ENCODE peak calls at places on chromosomes 13 and 19, in six cellular contexts. One of them, this sample, is unnamed.

GRCh38 chr13:64819081-64819480 is 2411.1 kb downstream of the PCDH9 start:
- DNase-seq in activated CD4-positive, alpha-beta T cell treated with anti-CD3 and anti-CD28 coated beads, Interleukin-2, amount 50 U/mL, for 48 hours: no peak
- DNase-seq in A549: no peak
- DNase-seq in brain pericyte: no peak
- DNase-seq in left ventricle myocardium inferior: no peak
- DNase-seq in NCI-H446: no peak
- DNase-seq in this sample: no peak

GRCh38 chr19:39679056-39679790 is 23.5 kb downstream of the LGALS16 start:
- DNase-seq in activated CD4-positive, alpha-beta T cell treated with anti-CD3 and anti-CD28 coated beads, Interleukin-2, amount 50 U/mL, for 48 hours: peak; percentile 73
- DNase-seq in A549: no peak
- DNase-seq in brain pericyte: no peak
- DNase-seq in left ventricle myocardium inferior: no peak
- DNase-seq in NCI-H446: no peak
- DNase-seq in this sample: no peak

GRCh38 chr19:40598121-40598917 is 2.9 kb upstream of the LTBP4 start:
- DNase-seq in activated CD4-positive, alpha-beta T cell treated with anti-CD3 and anti-CD28 coated beads, Interleukin-2, amount 50 U/mL, for 48 hours: peak; percentile 91
- DNase-seq in A549: peak; percentile 97
- DNase-seq in brain pericyte: peak; percentile 81
- DNase-seq in left ventricle myocardium inferior: peak; percentile 89
- DNase-seq in NCI-H446: peak; percentile 91
- DNase-seq in this sample: peak; percentile 79

GRCh38 chr13:59774511-59774911 is 389.2 kb downstream of the DIAPH3 start:
- DNase-seq in activated CD4-positive, alpha-beta T cell treated with anti-CD3 and anti-CD28 coated beads, Interleukin-2, amount 50 U/mL, for 48 hours: no peak
- DNase-seq in A549: peak; percentile 1
- DNase-seq in brain pericyte: no peak
- DNase-seq in left ventricle myocardium inferior: no peak
- DNase-seq in NCI-H446: no peak
- DNase-seq in this sample: no peak

GRCh38 chr19:55212447-55212846 is 3.1 kb upstream of the PTPRH start:
- DNase-seq in activated CD4-positive, alpha-beta T cell treated with anti-CD3 and anti-CD28 coated beads, Interleukin-2, amount 50 U/mL, for 48 hours: peak; percentile 68
- DNase-seq in A549: peak; percentile 81
- DNase-seq in brain pericyte: no peak
- DNase-seq in left ventricle myocardium inferior: no peak
- DNase-seq in NCI-H446: peak; percentile 31
- DNase-seq in this sample: peak; percentile 36

GRCh38 chr19:48780684-48781391 is 25.5 kb downstream of the FGF21 start:
- DNase-seq in activated CD4-positive, alpha-beta T cell treated with anti-CD3 and anti-CD28 coated beads, Interleukin-2, amount 50 U/mL, for 48 hours: no peak
- DNase-seq in A549: peak; percentile 62
- DNase-seq in brain pericyte: no peak
- DNase-seq in left ventricle myocardium inferior: no peak
- DNase-seq in NCI-H446: no peak
- DNase-seq in this sample: no peak

GRCh38 chr19:45646345-45646698 is 7.1 kb upstream of the EML2 start:
- DNase-seq in activated CD4-positive, alpha-beta T cell treated with anti-CD3 and anti-CD28 coated beads, Interleukin-2, amount 50 U/mL, for 48 hours: no peak
- DNase-seq in A549: no peak
- DNase-seq in brain pericyte: no peak
- DNase-seq in left ventricle myocardium inferior: no peak
- DNase-seq in NCI-H446: no peak
- DNase-seq in this sample: no peak

GRCh38 chr13:24834902-24835510 is 71.0 kb downstream of the RNF17 start:
- DNase-seq in activated CD4-positive, alpha-beta T cell treated with anti-CD3 and anti-CD28 coated beads, Interleukin-2, amount 50 U/mL, for 48 hours: no peak
- DNase-seq in A549: no peak
- DNase-seq in brain pericyte: no peak
- DNase-seq in left ventricle myocardium inferior: no peak
- DNase-seq in NCI-H446: no peak
- DNase-seq in this sample: no peak

GRCh38 chr13:32669030-32669646 is 82.9 kb downstream of the PDS5B start:
- DNase-seq in activated CD4-positive, alpha-beta T cell treated with anti-CD3 and anti-CD28 coated beads, Interleukin-2, amount 50 U/mL, for 48 hours: no peak
- DNase-seq in A549: peak; percentile 48
- DNase-seq in brain pericyte: no peak
- DNase-seq in left ventricle myocardium inferior: no peak
- DNase-seq in NCI-H446: peak; percentile 58
- DNase-seq in this sample: peak; percentile 26

GRCh38 chr13:45548281-45548680 is 67.3 kb downstream of the ERICH6B start:
- DNase-seq in activated CD4-positive, alpha-beta T cell treated with anti-CD3 and anti-CD28 coated beads, Interleukin-2, amount 50 U/mL, for 48 hours: no peak
- DNase-seq in A549: no peak
- DNase-seq in brain pericyte: no peak
- DNase-seq in left ventricle myocardium inferior: no peak
- DNase-seq in NCI-H446: no peak
- DNase-seq in this sample: no peak

GRCh38 chr13:46962286-46962941 is 65.6 kb upstream of the HTR2A start:
- DNase-seq in activated CD4-positive, alpha-beta T cell treated with anti-CD3 and anti-CD28 coated beads, Interleukin-2, amount 50 U/mL, for 48 hours: no peak
- DNase-seq in A549: no peak
- DNase-seq in brain pericyte: no peak
- DNase-seq in left ventricle myocardium inferior: no peak
- DNase-seq in NCI-H446: no peak
- DNase-seq in this sample: no peak

GRCh38 chr19:46602392-46603194 is 1.5 kb downstream of the CALM3 start:
- DNase-seq in activated CD4-positive, alpha-beta T cell treated with anti-CD3 and anti-CD28 coated beads, Interleukin-2, amount 50 U/mL, for 48 hours: peak; percentile 78
- DNase-seq in A549: no peak
- DNase-seq in brain pericyte: no peak
- DNase-seq in left ventricle myocardium inferior: no peak
- DNase-seq in NCI-H446: no peak
- DNase-seq in this sample: peak; percentile 11

GRCh38 chr19:35084078-35084762 is 31.4 kb upstream of the FXYD3 start:
- DNase-seq in activated CD4-positive, alpha-beta T cell treated with anti-CD3 and anti-CD28 coated beads, Interleukin-2, amount 50 U/mL, for 48 hours: no peak
- DNase-seq in A549: no peak
- DNase-seq in brain pericyte: no peak
- DNase-seq in left ventricle myocardium inferior: no peak
- DNase-seq in NCI-H446: no peak
- DNase-seq in this sample: no peak

GRCh38 chr13:46543307-46543706 is 9.7 kb upstream of the LRCH1 start:
- DNase-seq in activated CD4-positive, alpha-beta T cell treated with anti-CD3 and anti-CD28 coated beads, Interleukin-2, amount 50 U/mL, for 48 hours: no peak
- DNase-seq in A549: no peak
- DNase-seq in brain pericyte: no peak
- DNase-seq in left ventricle myocardium inferior: no peak
- DNase-seq in NCI-H446: peak; percentile 62
- DNase-seq in this sample: no peak

GRCh38 chr19:16435238-16435911 is 36.4 kb downstream of the EPS15L1 start:
- DNase-seq in activated CD4-positive, alpha-beta T cell treated with anti-CD3 and anti-CD28 coated beads, Interleukin-2, amount 50 U/mL, for 48 hours: no peak
- DNase-seq in A549: no peak
- DNase-seq in brain pericyte: peak; percentile 88
- DNase-seq in left ventricle myocardium inferior: peak; percentile 40
- DNase-seq in NCI-H446: peak; percentile 42
- DNase-seq in this sample: peak; percentile 77

GRCh38 chr13:110445722-110446569 is 115.6 kb downstream of the RAB20 start:
- DNase-seq in activated CD4-positive, alpha-beta T cell treated with anti-CD3 and anti-CD28 coated beads, Interleukin-2, amount 50 U/mL, for 48 hours: no peak
- DNase-seq in A549: no peak
- DNase-seq in brain pericyte: no peak
- DNase-seq in left ventricle myocardium inferior: no peak
- DNase-seq in NCI-H446: no peak
- DNase-seq in this sample: no peak

GRCh38 chr19:35266149-35266903 is 2.4 kb upstream of the USF2 start:
- DNase-seq in activated CD4-positive, alpha-beta T cell treated with anti-CD3 and anti-CD28 coated beads, Interleukin-2, amount 50 U/mL, for 48 hours: no peak
- DNase-seq in A549: no peak
- DNase-seq in brain pericyte: no peak
- DNase-seq in left ventricle myocardium inferior: no peak
- DNase-seq in NCI-H446: no peak
- DNase-seq in this sample: no peak

GRCh38 chr13:85693889-85694511 is 105.2 kb downstream of the SLITRK6 start:
- DNase-seq in activated CD4-positive, alpha-beta T cell treated with anti-CD3 and anti-CD28 coated beads, Interleukin-2, amount 50 U/mL, for 48 hours: no peak
- DNase-seq in A549: peak; percentile 64
- DNase-seq in brain pericyte: no peak
- DNase-seq in left ventricle myocardium inferior: no peak
- DNase-seq in NCI-H446: no peak
- DNase-seq in this sample: no peak

GRCh38 chr19:40750035-40750284 is 317 bp downstream of the ACTMAP start:
- DNase-seq in activated CD4-positive, alpha-beta T cell treated with anti-CD3 and anti-CD28 coated beads, Interleukin-2, amount 50 U/mL, for 48 hours: no peak
- DNase-seq in A549: no peak
- DNase-seq in brain pericyte: peak; percentile 36
- DNase-seq in left ventricle myocardium inferior: no peak
- DNase-seq in NCI-H446: no peak
- DNase-seq in this sample: no peak

GRCh38 chr13:46721054-46721453 is 75.9 kb downstream of the ESD start:
- DNase-seq in activated CD4-positive, alpha-beta T cell treated with anti-CD3 and anti-CD28 coated beads, Interleukin-2, amount 50 U/mL, for 48 hours: peak; percentile 45
- DNase-seq in A549: peak; percentile 31
- DNase-seq in brain pericyte: peak; percentile 7
- DNase-seq in left ventricle myocardium inferior: peak; percentile 19
- DNase-seq in NCI-H446: peak; percentile 54
- DNase-seq in this sample: peak; percentile 42

GRCh38 chr13:31982540-31982939 is 49.0 kb upstream of the FRY start:
- DNase-seq in activated CD4-positive, alpha-beta T cell treated with anti-CD3 and anti-CD28 coated beads, Interleukin-2, amount 50 U/mL, for 48 hours: no peak
- DNase-seq in A549: peak; percentile 76
- DNase-seq in brain pericyte: peak; percentile 70
- DNase-seq in left ventricle myocardium inferior: peak; percentile 68
- DNase-seq in NCI-H446: peak; percentile 48
- DNase-seq in this sample: no peak

GRCh38 chr13:113623491-113624234 is 34.3 kb downstream of the ATP4B start:
- DNase-seq in activated CD4-positive, alpha-beta T cell treated with anti-CD3 and anti-CD28 coated beads, Interleukin-2, amount 50 U/mL, for 48 hours: no peak
- DNase-seq in A549: no peak
- DNase-seq in brain pericyte: no peak
- DNase-seq in left ventricle myocardium inferior: peak; percentile 13
- DNase-seq in NCI-H446: no peak
- DNase-seq in this sample: no peak

GRCh38 chr13:35838356-35838755 is 292.8 kb downstream of the DCLK1 start:
- DNase-seq in activated CD4-positive, alpha-beta T cell treated with anti-CD3 and anti-CD28 coated beads, Interleukin-2, amount 50 U/mL, for 48 hours: no peak
- DNase-seq in A549: no peak
- DNase-seq in brain pericyte: no peak
- DNase-seq in left ventricle myocardium inferior: no peak
- DNase-seq in NCI-H446: no peak
- DNase-seq in this sample: no peak

This sample was measured in immature natural killer cell.